ENCODE peak calls at places on chromosomes 11 and 22, in ten cellular contexts. P is stimulated activated CD4-positive, alpha-beta T cell treated with anti-CD3 and anti-CD28 coated beads, Interleukin-12 subunit alpha, Interleukin-12 subunit beta, amount 100 ng/mL, for 48 hours; C is SK-N-MC; Q is GM10248; R is NCI-H69; E is glutamatergic neuron; O is M059J; M is transverse colon; L is activated CD4-positive, CD25-positive, alpha-beta regulatory T cell; K is neural crest cell. W is an unnamed sample.

GRCh38 chr11:126352934-126353801 is 2.3 kb upstream of the ST3GAL4 start:
- DNase-seq in P (no peak), C (no peak), Q (no peak), R (peak; percentile 46), E (no peak), O (peak; percentile 95), M (no peak), L (no peak), K (no peak), W (no peak)

GRCh38 chr11:22466809-22467208 is 128.6 kb downstream of the SLC17A6 start:
- DNase-seq in P (no peak), C (no peak), Q (no peak), R (no peak), E (peak; percentile 18), O (peak; percentile 95), M (no peak), L (no peak), K (no peak), W (no peak)

GRCh38 chr22:30025187-30025586 is 55.1 kb upstream of the HORMAD2 start:
- DNase-seq in P (no peak), C (no peak), Q (no peak), R (no peak), E (no peak), O (no peak), M (no peak), L (no peak), K (no peak), W (no peak)

GRCh38 chr22:37534445-37534844 is 15.2 kb upstream of the CARD10 start:
- DNase-seq in P (no peak), C (no peak), Q (no peak), R (no peak), E (no peak), O (no peak), M (no peak), L (no peak), K (no peak), W (no peak)

GRCh38 chr11:73330569-73331093 is 22.6 kb downstream of the ARHGEF17 start:
- DNase-seq in P (no peak), C (no peak), Q (no peak), R (peak; percentile 37), E (peak; percentile 57), O (peak; percentile 45), M (no peak), L (no peak), K (no peak), W (peak; percentile 55)

GRCh38 chr11:74636633-74637184 is 44.3 kb downstream of the POLD3 start:
- DNase-seq in P (no peak), C (no peak), Q (no peak), R (peak; percentile 18), E (no peak), O (peak; percentile 88), M (no peak), L (no peak), K (no peak), W (no peak)

GRCh38 chr22:17700778-17701177 is 62.2 kb downstream of the BCL2L13 start:
- DNase-seq in P (no peak), C (no peak), Q (no peak), R (no peak), E (no peak), O (no peak), M (no peak), L (no peak), K (no peak), W (no peak)

GRCh38 chr11:94751806-94752205 is 16.4 kb upstream of the AMOTL1 start:
- DNase-seq in P (no peak), C (no peak), Q (no peak), R (peak; percentile 51), E (no peak), O (no peak), M (no peak), L (no peak), K (no peak), W (no peak)

GRCh38 chr11:78659326-78660319 is 85.0 kb upstream of the NARS2 start:
- DNase-seq in P (no peak), C (no peak), Q (no peak), R (no peak), E (no peak), O (no peak), M (no peak), L (no peak), K (no peak), W (no peak)

GRCh38 chr22:30296324-30296723 is 7.0 kb upstream of the CASTOR1 start:
- DNase-seq in P (no peak), C (no peak), Q (no peak), R (no peak), E (no peak), O (no peak), M (no peak), L (no peak), K (no peak), W (no peak)

GRCh38 chr11:78613053-78613813 is 38.6 kb upstream of the NARS2 start:
- DNase-seq in P (no peak), C (no peak), Q (no peak), R (no peak), E (no peak), O (no peak), M (no peak), L (no peak), K (no peak), W (no peak)

GRCh38 chr11:80519591-80520258 is 1078.9 kb upstream of the TENM4 start:
- DNase-seq in P (no peak), C (no peak), Q (no peak), R (no peak), E (no peak), O (peak; percentile 70), M (no peak), L (no peak), K (no peak), W (no peak)

GRCh38 chr22:23874871-23875270 is 17.2 kb downstream of the SLC2A11 start:
- DNase-seq in P (no peak), C (no peak), Q (no peak), R (peak; percentile 54), E (peak; percentile 49), O (no peak), M (no peak), L (no peak), K (no peak), W (no peak)

GRCh38 chr11:62544521-62545436 is 1.8 kb downstream of the AHNAK start:
- DNase-seq in P (no peak), C (no peak), Q (peak; percentile 39), R (peak; percentile 60), E (no peak), O (peak; percentile 43), M (peak; percentile 68), L (no peak), K (no peak), W (no peak)

W was measured in SK-N-DZ.